ENCODE peak calls at places on chromosome 11, in seven cellular contexts. Q, L, I, M, H, N and R are unnamed samples.

GRCh38 chr11:46800177-46800576 is 45.9 kb downstream of the CKAP5 start:
- DNase-seq in L (no peak), N (no peak), Q (peak), H (no peak), I (no peak), M (no peak), R (no peak)

GRCh38 chr11:65444314-65445051 is 21.9 kb downstream of the NEAT1 start:
- DNase-seq in N (no peak), H (peak), Q (peak), I (no peak), L (no peak), M (no peak), R (no peak)

GRCh38 chr11:68979931-68980775 is 633 bp downstream of the MRGPRD start:
- DNase-seq in M (no peak), L (no peak), H (no peak), I (no peak), Q (no peak), N (peak), R (no peak)

GRCh38 chr11:71341596-71341995 is 89.2 kb upstream of the SHANK2 start:
- DNase-seq in Q (no peak), H (no peak), M (no peak), N (no peak), L (no peak), I (no peak), R (no peak)

GRCh38 chr11:1881442-1882264 is 10.0 kb downstream of the PRR33 start:
- DNase-seq in I (no peak), H (no peak), L (no peak), Q (no peak), M (no peak), N (peak), R (no peak)

GRCh38 chr11:65456418-65456817 is 33.8 kb downstream of the NEAT1 start:
- DNase-seq in N (no peak), I (no peak), M (no peak), Q (no peak), L (no peak), H (no peak), R (no peak)

GRCh38 chr11:34860034-34860433 is 56.1 kb downstream of the APIP start:
- DNase-seq in I (no peak), Q (no peak), N (no peak), H (no peak), L (no peak), M (no peak), R (no peak)

GRCh38 chr11:3989891-3990290 is 104.7 kb upstream of the RRM1 start:
- DNase-seq in N (no peak), Q (no peak), I (no peak), L (no peak), M (no peak), H (no peak), R (no peak)

GRCh38 chr11:116394022-116394421 is 378.8 kb downstream of the BUD13 start:
- DNase-seq in I (no peak), M (no peak), Q (no peak), L (no peak), N (no peak), H (no peak), R (no peak)

GRCh38 chr11:13717331-13717730 is 48.9 kb downstream of the FAR1 start:
- DNase-seq in Q (peak), L (peak), M (no peak), H (peak), I (peak), N (no peak), R (no peak)

GRCh38 chr11:127733552-127733951 is 733.0 kb upstream of the KIRREL3 start:
- DNase-seq in H (no peak), M (no peak), Q (no peak), I (peak), L (no peak), N (no peak), R (no peak)

GRCh38 chr11:119306373-119306890 is 10.5 kb downstream of the MCAM start:
- DNase-seq in I (no peak), N (no peak), H (peak), M (no peak), Q (peak), L (no peak), R (no peak)

GRCh38 chr11:61732705-61733104 is 19.7 kb upstream of the MYRF start:
- DNase-seq in H (no peak), L (no peak), I (no peak), N (no peak), M (no peak), Q (peak), R (no peak)

GRCh38 chr11:104352036-104352435 is 188.1 kb upstream of the PDGFD start:
- DNase-seq in L (no peak), H (no peak), M (no peak), N (no peak), Q (no peak), I (no peak), R (no peak)

GRCh38 chr11:12508151-12508740 is 130.9 kb downstream of the PARVA start:
- DNase-seq in N (no peak), I (peak), L (no peak), H (peak), Q (peak), M (no peak), R (no peak)

GRCh38 chr11:31808268-31808667 is 2.9 kb downstream of the PAX6 start:
- DNase-seq in H (no peak), L (no peak), N (no peak), Q (no peak), I (peak), M (peak), R (no peak)

GRCh38 chr11:3056296-3057068 is 741 bp downstream of the CARS1 start:
- DNase-seq in L (no peak), M (no peak), I (no peak), Q (no peak), N (no peak), H (no peak), R (no peak)

GRCh38 chr11:77353131-77353530 is 51.6 kb upstream of the GDPD4 start:
- DNase-seq in M (no peak), Q (no peak), N (no peak), L (no peak), I (no peak), H (no peak), R (no peak)

GRCh38 chr11:77346906-77347603 is 45.6 kb upstream of the GDPD4 start:
- DNase-seq in N (no peak), H (peak), Q (peak), L (peak), I (peak), M (no peak), R (no peak)

GRCh38 chr11:77345621-77346020 is 44.1 kb upstream of the GDPD4 start:
- DNase-seq in I (no peak), H (peak), L (no peak), M (no peak), Q (peak), N (no peak), R (no peak)

GRCh38 chr11:77351281-77351905 is 49.9 kb upstream of the GDPD4 start:
- DNase-seq in N (no peak), I (no peak), M (no peak), L (no peak), Q (peak), H (no peak), R (no peak)

GRCh38 chr11:77347962-77348361 is 46.5 kb upstream of the GDPD4 start:
- DNase-seq in H (no peak), L (no peak), M (no peak), I (no peak), Q (no peak), N (no peak), R (no peak)
- H2AK5ac ChIP-seq in H (no peak), L (no peak), M (no peak), I (no peak), Q (no peak), N (no peak), R (no peak)

GRCh38 chr11:20178976-20179375 is 18.7 kb upstream of the DBX1 start:
- DNase-seq in L (peak), I (no peak), Q (no peak), M (no peak), N (no peak), H (no peak), R (no peak)
- H2BK5ac ChIP-seq in L (no peak), I (no peak), Q (no peak), M (no peak), N (no peak), H (no peak), R (no peak)

DNA sequence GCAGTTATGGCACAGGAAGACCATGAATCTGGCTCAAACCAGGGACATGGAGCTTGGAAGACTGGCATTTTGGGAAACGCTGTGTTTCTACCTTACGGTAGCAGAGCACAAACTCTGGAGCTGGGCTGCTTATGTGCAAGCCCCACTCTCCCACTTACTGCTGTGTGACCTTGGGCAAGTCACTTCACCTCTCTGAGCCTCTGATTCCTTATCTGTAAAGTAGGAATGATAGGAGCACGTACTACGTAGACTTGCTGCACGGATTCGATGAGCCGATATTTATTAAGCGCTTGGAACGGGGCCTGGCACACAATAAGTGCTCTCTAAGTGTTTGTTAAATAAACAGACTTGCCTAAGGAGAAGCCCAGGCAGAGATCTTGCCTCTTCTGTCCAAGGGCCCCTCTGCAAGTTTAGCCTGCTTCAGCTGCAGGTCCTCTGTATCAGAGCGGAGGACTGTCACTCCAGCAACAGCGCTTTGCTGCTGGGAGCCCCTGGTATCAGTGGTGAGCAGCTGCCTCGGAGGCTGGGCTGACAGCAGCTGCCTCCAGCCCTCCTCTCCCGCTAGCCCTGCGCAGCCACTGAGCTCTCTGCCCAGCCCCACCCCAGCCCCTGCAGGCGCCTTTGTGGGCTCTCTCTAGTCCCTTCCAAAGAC is 96.9 kb upstream of the ANO1 start:
- DNase-seq in Q (no peak), H (peak), I (no peak), N (no peak), L (no peak), M (no peak), R (no peak)
- H2AK5ac ChIP-seq in Q (peak), H (no peak), I (no peak), N (no peak), L (no peak), M (no peak), R (no peak)

DNA sequence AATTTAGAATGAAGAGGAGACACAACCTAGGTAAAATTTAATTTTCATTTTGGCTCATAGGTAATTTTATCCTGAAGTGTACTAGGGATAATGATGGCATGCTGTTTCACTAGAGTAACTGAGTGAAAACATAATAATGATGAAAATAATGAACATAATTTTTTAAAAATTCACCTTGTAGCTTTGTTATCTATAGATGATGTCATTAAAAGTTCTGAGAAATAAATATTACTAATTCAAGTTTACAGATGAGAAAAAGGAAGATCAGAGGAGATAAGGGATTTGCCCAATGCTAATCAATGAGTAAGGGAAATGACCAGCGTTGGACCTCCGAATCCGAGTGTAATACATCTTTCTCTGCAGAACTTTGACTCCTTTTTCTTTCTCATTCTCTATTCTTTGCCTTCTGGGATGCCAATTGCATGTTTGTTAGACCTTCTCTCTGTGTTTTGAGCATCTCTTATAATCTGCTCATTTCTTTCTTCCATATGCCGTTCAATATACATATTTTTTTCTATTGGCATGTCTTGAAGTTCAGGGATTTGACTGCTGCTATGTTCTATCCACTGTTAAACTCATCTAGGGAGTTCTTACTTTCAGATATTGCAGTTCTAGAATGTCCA is 186.5 kb downstream of the SNX19 start:
- DNase-seq in H (no peak), N (no peak), M (no peak), L (no peak), Q (no peak), I (no peak), R (no peak)
- H2BK5ac ChIP-seq in H (no peak), N (no peak), M (no peak), L (no peak), Q (no peak), I (no peak), R (no peak)

GRCh38 chr11:76748931-76749330 is 34.2 kb upstream of the TSKU start:
- DNase-seq in I (no peak), Q (no peak), M (no peak), N (no peak), H (no peak), L (no peak), R (no peak)

GRCh38 chr11:76753950-76754349 is 29.2 kb upstream of the TSKU start:
- DNase-seq in H (no peak), L (no peak), N (no peak), Q (no peak), I (no peak), M (no peak), R (no peak)

GRCh38 chr11:76750746-76751145 is 32.4 kb upstream of the TSKU start:
- DNase-seq in H (no peak), M (no peak), Q (no peak), N (no peak), I (no peak), L (no peak), R (no peak)

GRCh38 chr11:76750067-76750466 is 33.1 kb upstream of the TSKU start:
- DNase-seq in H (no peak), Q (no peak), N (no peak), I (no peak), M (no peak), L (no peak), R (no peak)

GRCh38 chr11:76752321-76753175 is 30.6 kb upstream of the TSKU start:
- DNase-seq in I (no peak), L (no peak), N (no peak), H (peak), M (no peak), Q (peak), R (no peak)
- H2AK5ac ChIP-seq in I (peak), L (no peak), N (no peak), H (no peak), M (no peak), Q (peak), R (peak)

GRCh38 chr11:110086892-110087309 is 6.3 kb upstream of the ZC3H12C start:
- DNase-seq in L (peak), M (no peak), H (peak), N (no peak), Q (peak), I (no peak), R (no peak)
- H2BK5ac ChIP-seq in L (no peak), M (no peak), H (no peak), N (no peak), Q (peak), I (no peak), R (no peak)

DNA sequence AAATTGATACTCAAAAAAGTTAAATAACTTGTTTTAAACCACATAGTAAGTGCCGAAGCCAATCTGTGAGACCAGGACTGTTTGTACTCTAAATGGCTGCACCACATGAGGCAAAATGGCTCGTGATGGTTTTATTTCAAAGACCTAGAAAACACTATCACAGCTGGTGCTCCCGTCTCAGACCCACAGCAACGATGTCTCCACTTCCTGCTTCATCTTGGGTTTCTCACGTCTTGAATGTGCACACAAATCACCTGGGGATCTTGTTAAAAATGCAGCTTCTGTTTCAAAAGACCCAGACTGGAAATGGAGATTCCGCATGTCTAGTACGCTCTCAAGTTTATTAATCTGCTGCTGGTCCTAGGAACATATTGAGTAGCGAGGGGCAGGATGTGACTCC is 1.2 kb downstream of the CD3E start:
- DNase-seq in I (no peak), L (no peak), N (no peak), H (no peak), Q (no peak), M (no peak), R (no peak)
- H2AK5ac ChIP-seq in I (no peak), L (no peak), N (no peak), H (no peak), Q (no peak), M (no peak), R (no peak)

GRCh38 chr11:94884322-94884721 is 89.0 kb downstream of the CWC15 start:
- DNase-seq in L (no peak), I (no peak), H (no peak), N (no peak), M (no peak), Q (no peak), R (no peak)
- H2BK5ac ChIP-seq in L (no peak), I (no peak), H (no peak), N (no peak), M (no peak), Q (no peak), R (no peak)